ENCODE peak calls at places on chromosomes 11 and 22, in seven cellular contexts. C, M, S, J, I, G and F are unnamed samples.

GRCh38 chr11:127670372-127670771 is 669.8 kb upstream of the KIRREL3 start:
- DNase-seq in C (no peak), M (no peak), S (no peak), J (no peak), I (no peak), G (no peak), F (no peak)

GRCh38 chr11:35598254-35599125 is 19.8 kb upstream of the FJX1 start:
- DNase-seq in C (peak), M (no peak), S (no peak), J (no peak), I (no peak), G (no peak), F (peak)

GRCh38 chr22:45831394-45831793 is 145.6 kb downstream of the WNT7B start:
- DNase-seq in C (peak), M (no peak), S (no peak), J (no peak), I (no peak), G (peak), F (no peak)

GRCh38 chr11:123851110-123851509 is 34.4 kb downstream of the TMEM225 start:
- DNase-seq in C (no peak), M (no peak), S (no peak), J (no peak), I (no peak), G (no peak), F (no peak)

GRCh38 chr11:111561801-111562325 is 21.3 kb downstream of the LAYN start:
- DNase-seq in C (peak), M (no peak), S (no peak), J (no peak), I (no peak), G (peak), F (no peak)

GRCh38 chr22:26502688-26503561 is 9.3 kb downstream of the TFIP11 start:
- DNase-seq in C (peak), M (peak), S (no peak), J (peak), I (peak), G (peak), F (no peak)

GRCh38 chr11:17414317-17414737 is 25.9 kb upstream of the KCNJ11 start:
- DNase-seq in C (no peak), M (no peak), S (no peak), J (no peak), I (no peak), G (no peak), F (no peak)

GRCh38 chr11:104645276-104646018 is 252.8 kb downstream of the CASP12 start:
- DNase-seq in C (no peak), M (no peak), S (no peak), J (no peak), I (no peak), G (no peak), F (no peak)

GRCh38 chr11:46528445-46529085 is 65.3 kb downstream of the AMBRA1 start:
- DNase-seq in C (no peak), M (no peak), S (no peak), J (no peak), I (no peak), G (no peak), F (no peak)

GRCh38 chr22:39748877-39749276 is 144.7 kb downstream of the ENTHD1 start:
- DNase-seq in C (peak), M (no peak), S (no peak), J (no peak), I (no peak), G (peak), F (no peak)

GRCh38 chr11:31802990-31803812 is 7.9 kb downstream of the PAX6 start:
- DNase-seq in C (peak), M (no peak), S (no peak), J (no peak), I (no peak), G (no peak), F (no peak)

GRCh38 chr11:78795862-78796261 is 221.2 kb upstream of the NARS2 start:
- DNase-seq in C (peak), M (no peak), S (peak), J (no peak), I (no peak), G (no peak), F (no peak)

GRCh38 chr11:43573233-43573632 is 107.3 kb upstream of the HSD17B12 start:
- DNase-seq in C (no peak), M (no peak), S (no peak), J (no peak), I (no peak), G (peak), F (no peak)

GRCh38 chr22:24707477-24707816 is 67.1 kb downstream of the PIWIL3 start:
- DNase-seq in C (no peak), M (no peak), S (no peak), J (no peak), I (no peak), G (no peak), F (no peak)

GRCh38 chr22:17110791-17111550 is 10.2 kb downstream of the TMEM121B start:
- DNase-seq in C (no peak), M (no peak), S (no peak), J (no peak), I (no peak), G (no peak), F (no peak)

GRCh38 chr22:23122992-23123803 is 18.6 kb downstream of the RSPH14 start:
- DNase-seq in C (no peak), M (no peak), S (no peak), J (no peak), I (no peak), G (no peak), F (no peak)

GRCh38 chr11:36746886-36747710 is 149.1 kb upstream of the RAG2 start:
- DNase-seq in C (peak), M (peak), S (peak), J (peak), I (peak), G (peak), F (peak)

GRCh38 chr11:101113540-101113939 is 16.1 kb downstream of the PGR start:
- DNase-seq in C (no peak), M (no peak), S (no peak), J (no peak), I (no peak), G (no peak), F (no peak)

GRCh38 chr11:65580031-65580692 is 4.3 kb downstream of the EHBP1L1 start:
- DNase-seq in C (no peak), M (no peak), S (no peak), J (no peak), I (no peak), G (no peak), F (no peak)

GRCh38 chr11:124740277-124740882 is 638 bp downstream of the NRGN start:
- DNase-seq in C (no peak), M (no peak), S (peak), J (peak), I (no peak), G (no peak), F (no peak)

GRCh38 chr22:46596819-46597218 is 23.4 kb upstream of the GRAMD4 start:
- DNase-seq in C (no peak), M (no peak), S (peak), J (no peak), I (no peak), G (no peak), F (no peak)

GRCh38 chr11:8086571-8086970 is 5.6 kb downstream of the TUB start:
- DNase-seq in C (no peak), M (no peak), S (no peak), J (no peak), I (no peak), G (no peak), F (no peak)

GRCh38 chr22:38038890-38039812 is 18.1 kb upstream of the PICK1 start:
- DNase-seq in C (no peak), M (no peak), S (no peak), J (peak), I (no peak), G (no peak), F (no peak)
- H3K27ac ChIP-seq in C (no peak), M (peak), S (no peak), J (peak), I (peak), G (no peak), F (peak)

GRCh38 chr11:14058061-14058460 is 95.5 kb downstream of the SPON1 start:
- DNase-seq in C (no peak), M (no peak), S (no peak), J (no peak), I (no peak), G (no peak), F (no peak)
- TF ChIP-seq CTCF in C (no peak), M (no peak), S (no peak), J (no peak), I (no peak), G (no peak), F (no peak)

GRCh38 chr11:102223859-102224258 is 93.4 kb upstream of the BIRC3 start:
- DNase-seq in C (no peak), M (no peak), S (no peak), J (no peak), I (no peak), G (peak), F (no peak)
- H3K4me3 ChIP-seq in C (no peak), M (no peak), S (no peak), J (no peak), I (no peak), G (no peak), F (no peak)

GRCh38 chr11:86303257-86303656 is 1.2 kb downstream of the HIKESHI start:
- DNase-seq in C (peak), M (no peak), S (no peak), J (no peak), I (no peak), G (no peak), F (no peak)
- H3K27ac ChIP-seq in C (peak), M (no peak), S (no peak), J (peak), I (peak), G (no peak), F (no peak)